ENCODE peak calls at places on chromosomes 4 and X, in six cellular contexts. I is pancreas; D is heart right ventricle; E is A549; J is sigmoid colon; R is CD8-positive, alpha-beta T cell. H is an unnamed sample. For H3K4me1, the result is how much of the 10 kb centered on the place peaks cover.

GRCh38 chr4:24651266-24651665 is 66.9 kb upstream of the DHX15 start:
- DNase-seq in I (no peak), D (no peak), E (no peak), J (no peak), R (no peak), H (no peak)

GRCh38 chr4:7924163-7924562 is 15.5 kb downstream of the AFAP1 start:
- DNase-seq in I (no peak), D (no peak), E (no peak), J (no peak), R (no peak), H (no peak)

GRCh38 chr4:7189475-7190277 is 2.7 kb upstream of the SORCS2 start:
- DNase-seq in I (no peak), D (no peak), E (no peak), J (peak), R (no peak), H (no peak)

GRCh38 chr4:96326846-96327245 is 487.0 kb downstream of the PDHA2 start:
- DNase-seq in I (no peak), D (no peak), E (no peak), J (no peak), R (no peak), H (no peak)

GRCh38 chrX:133366735-133367134 is 48.6 kb downstream of the GPC4 start:
- DNase-seq in I (no peak), D (no peak), E (no peak), J (no peak), R (no peak), H (no peak)

GRCh38 chrX:38262715-38263620 is 42.3 kb upstream of the SRPX start:
- DNase-seq in I (no peak), D (no peak), E (no peak), J (no peak), R (no peak), H (no peak)

GRCh38 chrX:149185087-149185486 is 320.0 kb downstream of the IDS start:
- DNase-seq in I (no peak), D (no peak), E (no peak), J (no peak), R (no peak), H (no peak)

GRCh38 chrX:134604701-134605271 is 53.5 kb downstream of the PLAC1 start:
- DNase-seq in I (peak), D (no peak), E (peak), J (no peak), R (no peak), H (no peak)

GRCh38 chrX:129654652-129655546 is at the start of gene APLN:
- DNase-seq in I (peak), D (peak), E (no peak), J (no peak), R (no peak), H (peak)

GRCh38 chr4:161336016-161336415 is 827.8 kb downstream of the FSTL5 start:
- DNase-seq in I (no peak), D (no peak), E (no peak), J (no peak), R (no peak), H (no peak)

GRCh38 chr4:635851-636627 is 10.7 kb downstream of the PDE6B start:
- DNase-seq in I (no peak), D (no peak), E (no peak), J (peak), R (no peak), H (peak)

GRCh38 chr4:38128478-38129451 is 168.6 kb downstream of the PTTG2 start:
- DNase-seq in I (no peak), D (no peak), E (no peak), J (no peak), R (peak), H (no peak)

GRCh38 chr4:17809667-17810066 is 890 bp downstream of the DCAF16 start:
- DNase-seq in I (no peak), D (no peak), E (no peak), J (no peak), R (no peak), H (no peak)

GRCh38 chr4:24105183-24106039 is 215.6 kb upstream of the PPARGC1A start:
- DNase-seq in I (no peak), D (no peak), E (peak), J (no peak), R (no peak), H (no peak)

GRCh38 chr4:168765322-168765721 is 244.7 kb downstream of the CBR4 start:
- DNase-seq in I (no peak), D (no peak), E (no peak), J (no peak), R (no peak), H (no peak)

GRCh38 chr4:102339018-102339417 is 6.3 kb downstream of the SLC39A8 start:
- DNase-seq in I (no peak), D (no peak), E (no peak), J (no peak), R (no peak), H (no peak)

GRCh38 chr4:185820119-185821028 is 8.4 kb upstream of the SORBS2 start:
- DNase-seq in I (peak), D (no peak), E (no peak), J (no peak), R (no peak), H (no peak)

GRCh38 chrX:104696667-104697066 is 130.7 kb downstream of the IL1RAPL2 start:
- DNase-seq in I (no peak), D (no peak), E (no peak), J (no peak), R (no peak), H (no peak)

GRCh38 chrX:88613338-88613737 is 133.7 kb upstream of the CPXCR1 start:
- DNase-seq in I (no peak), D (no peak), E (no peak), J (no peak), R (no peak), H (no peak)

GRCh38 chrX:41036668-41037326 is 48.4 kb upstream of the USP9X start:
- DNase-seq in I (no peak), D (no peak), E (no peak), J (no peak), R (no peak), H (no peak)

GRCh38 chr4:1092026-1092982 is 21.1 kb downstream of the RNF212 start:
- DNase-seq in I (no peak), D (no peak), E (no peak), J (no peak), R (no peak), H (no peak)

GRCh38 chr4:23966720-23967119 is 76.9 kb upstream of the PPARGC1A start:
- DNase-seq in I (no peak), D (no peak), E (no peak), J (no peak), R (no peak), H (no peak)

GRCh38 chr4:40915318-40916217 is 165.8 kb downstream of the NSUN7 start:
- DNase-seq in I (no peak), D (no peak), E (no peak), J (peak), R (no peak), H (no peak)

GRCh38 chr4:122821097-122821496 is 5.5 kb upstream of the FGF2 start:
- DNase-seq in I (no peak), D (no peak), E (no peak), J (no peak), R (no peak), H (no peak)

GRCh38 chrX:133335027-133335426 is 80.3 kb downstream of the GPC4 start:
- DNase-seq in I (no peak), D (no peak), E (peak), J (no peak), R (no peak), H (no peak)

GRCh38 chr4:183276106-183276505 is 44.0 kb downstream of the CLDN22 start:
- DNase-seq in I (no peak), D (no peak), E (no peak), J (no peak), R (no peak), H (no peak)

GRCh38 chr4:105895324-105895608 is at the start of gene NPNT:
- DNase-seq in I (no peak), D (peak), E (no peak), J (no peak), R (no peak), H (no peak)

GRCh38 chr4:105896461-105896939 is 1.2 kb downstream of the NPNT start:
- DNase-seq in I (no peak), D (no peak), E (no peak), J (no peak), R (no peak), H (no peak)

GRCh38 chr4:105895609-105896460 is 564 bp downstream of the NPNT start:
- DNase-seq in I (peak), D (peak), E (peak), J (no peak), R (no peak), H (peak)

GRCh38 chr4:105896984-105897760 is 1.9 kb downstream of the NPNT start:
- DNase-seq in I (no peak), D (no peak), E (no peak), J (no peak), R (no peak), H (no peak)

DNA sequence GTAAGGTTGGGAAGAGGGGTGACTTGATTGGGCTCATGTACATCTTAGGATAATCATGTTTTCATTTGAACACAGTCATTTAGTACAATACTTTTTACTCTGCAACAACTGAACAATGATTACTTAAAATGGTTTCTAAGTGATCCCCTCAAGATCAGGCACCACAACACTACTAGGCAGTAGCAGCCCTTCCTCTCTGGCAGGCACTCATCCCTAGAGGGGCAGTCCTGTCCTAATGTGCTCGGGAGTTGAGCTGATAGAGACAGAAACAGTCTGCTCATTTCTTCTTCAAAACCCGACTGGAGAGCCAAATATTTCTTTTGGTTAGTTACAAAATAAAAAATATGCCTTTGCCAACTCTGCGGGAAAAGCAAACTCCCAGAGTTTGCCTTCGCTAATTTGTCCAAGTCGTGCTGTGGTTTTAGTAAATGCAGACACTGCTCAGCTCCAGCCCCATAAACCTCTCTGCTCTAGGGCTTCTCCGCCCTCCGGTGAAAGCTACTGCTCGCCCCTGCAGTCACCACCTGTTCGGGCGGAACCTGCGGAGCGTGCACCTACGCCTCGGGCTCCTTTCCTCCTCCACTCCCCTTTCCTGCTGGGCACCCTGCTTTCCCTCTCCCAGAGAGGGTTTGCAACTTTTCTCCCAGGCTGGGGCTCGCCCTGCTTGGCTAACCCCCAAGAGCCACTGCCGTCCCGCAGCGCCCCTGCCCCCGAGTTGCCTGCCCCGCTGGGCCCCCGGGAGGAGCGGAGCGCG is 524 bp upstream of the NPNT start:
- DNase-seq in I (peak), D (peak), E (no peak), J (no peak), R (no peak), H (no peak)
- H3K4me3 ChIP-seq in I (peak), D (peak), E (peak), J (peak), R (no peak), H (peak)

DNA sequence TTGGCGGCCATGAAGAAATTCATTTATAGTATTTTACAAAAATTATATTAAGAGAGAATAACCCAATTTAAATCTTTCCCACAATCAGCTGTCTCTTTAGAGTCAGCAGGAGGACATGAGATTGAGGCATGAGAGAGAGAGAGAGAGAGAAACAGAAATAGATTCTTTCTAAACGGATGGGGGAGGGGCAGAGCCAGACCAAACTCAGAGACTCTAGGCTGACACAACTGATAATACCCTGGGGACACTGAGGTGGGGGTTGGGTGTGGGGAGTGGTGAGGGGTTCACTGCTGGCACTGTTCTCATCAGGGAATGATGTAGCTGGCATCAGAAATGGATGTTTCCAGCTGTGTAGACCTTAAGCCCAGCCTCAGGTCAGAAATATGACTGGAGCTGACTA is 20.5 kb upstream of the HOPX start:
- DNase-seq in I (no peak), D (no peak), E (no peak), J (no peak), R (no peak), H (no peak)
- TF ChIP-seq CTCF in I (no peak), D (no peak), E (no peak), J (no peak), R (no peak), H (no peak)

DNA sequence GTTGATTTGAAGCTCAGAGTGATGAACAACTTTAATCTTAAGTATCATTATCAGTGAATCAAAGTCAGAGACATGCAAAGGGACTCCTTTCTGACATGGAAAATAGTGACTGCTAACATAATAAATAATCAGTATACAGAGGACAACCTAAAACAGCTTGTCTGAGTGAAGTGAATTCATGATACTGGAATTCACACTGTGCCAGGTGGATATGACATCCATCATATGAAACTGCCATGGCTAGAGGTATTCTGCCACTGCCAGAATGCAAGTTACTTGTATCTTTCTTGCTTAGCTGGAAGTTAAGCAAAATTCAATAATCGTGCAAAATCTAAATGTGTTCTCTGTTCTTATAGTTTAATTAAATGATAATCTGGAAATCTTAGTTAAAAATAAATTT is 429.0 kb downstream of the CFAP47 start:
- DNase-seq in I (no peak), D (no peak), E (no peak), J (no peak), R (no peak), H (no peak)
- H3K4me1 ChIP-seq in I (under half), D (under half), E (under half), J (under half), R (under half), H (under half)

GRCh38 chr4:15343581-15343980 is 84.3 kb upstream of the C1QTNF7 start:
- DNase-seq in I (no peak), D (no peak), E (no peak), J (no peak), R (no peak), H (no peak)

GRCh38 chr4:15343000-15343399 is 84.8 kb upstream of the C1QTNF7 start:
- DNase-seq in I (no peak), D (no peak), E (no peak), J (no peak), R (no peak), H (no peak)

GRCh38 chr4:15339732-15340131 is 88.1 kb upstream of the C1QTNF7 start:
- DNase-seq in I (no peak), D (no peak), E (no peak), J (no peak), R (no peak), H (no peak)

GRCh38 chr4:15341733-15342300 is 86.0 kb upstream of the C1QTNF7 start:
- DNase-seq in I (peak), D (peak), E (no peak), J (no peak), R (no peak), H (peak)

GRCh38 chr4:15341022-15341732 is 86.7 kb upstream of the C1QTNF7 start:
- DNase-seq in I (no peak), D (no peak), E (no peak), J (no peak), R (no peak), H (no peak)
- H3K4me3 ChIP-seq in I (no peak), D (peak), E (no peak), J (peak), R (no peak), H (no peak)

GRCh38 chr4:76251448-76252270 is at the start of gene FAM47E:
- DNase-seq in I (peak), D (peak), E (peak), J (peak), R (peak), H (peak)

GRCh38 chr4:76240236-76240635 is 11.3 kb upstream of the FAM47E start:
- DNase-seq in I (no peak), D (no peak), E (no peak), J (no peak), R (no peak), H (no peak)

GRCh38 chr4:76246852-76247251 is 4.7 kb upstream of the FAM47E start:
- DNase-seq in I (no peak), D (no peak), E (no peak), J (no peak), R (no peak), H (no peak)

GRCh38 chr4:76250962-76251361 is 559 bp upstream of the FAM47E start:
- DNase-seq in I (no peak), D (no peak), E (peak), J (no peak), R (no peak), H (no peak)

DNA sequence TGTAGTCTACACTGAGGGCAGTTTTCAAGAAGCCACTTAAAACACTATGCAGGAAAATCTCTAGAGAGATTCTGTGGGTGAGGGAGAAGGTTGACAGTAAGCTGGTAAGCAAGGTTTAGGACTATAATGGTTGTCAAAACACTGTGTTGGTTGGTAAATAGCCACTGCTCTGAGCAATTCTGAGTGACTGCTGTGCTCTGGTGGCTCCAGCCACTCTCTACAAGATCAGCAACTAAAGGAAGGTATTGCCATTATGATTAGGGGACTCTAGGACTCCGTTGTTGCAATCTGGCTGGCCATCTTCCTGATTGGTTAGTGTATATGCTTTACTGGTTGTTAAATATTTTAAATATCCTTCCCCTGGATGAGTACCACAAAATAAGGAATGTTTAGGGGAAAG is 5.5 kb upstream of the FAM47E start:
- DNase-seq in I (no peak), D (no peak), E (no peak), J (no peak), R (no peak), H (no peak)
- TF ChIP-seq CTCF in I (no peak), D (no peak), E (no peak), J (no peak), R (no peak), H (peak)

GRCh38 chr4:54229631-54230478 is 762 bp downstream of the PDGFRA start:
- DNase-seq in I (no peak), D (peak), E (no peak), J (no peak), R (no peak), H (peak)
- H3K4me1 ChIP-seq in I (under half), D (half or more), E (under half), J (half or more), R (half or more), H (under half)

GRCh38 chrX:154094833-154095232 is 2.7 kb downstream of the MECP2 start:
- DNase-seq in I (no peak), D (no peak), E (no peak), J (no peak), R (no peak), H (no peak)
- H3K4me3 ChIP-seq in I (no peak), D (peak), E (no peak), J (no peak), R (peak), H (peak)